ENCODE peak calls at places on chromosomes 3 and 15, in nine cellular contexts. Z, A, H, U, G, E, K, J and Y are unnamed samples.

GRCh38 chr15:46861796-46862195 is 855.5 kb upstream of the SEMA6D start:
- DNase-seq in Z (no peak), A (no peak), H (no peak), U (no peak), G (no peak), E (no peak), K (no peak), J (no peak), Y (no peak)

GRCh38 chr3:129688310-129688895 is 81.9 kb upstream of the PLXND1 start:
- DNase-seq in Z (peak; percentile 88), A (no peak), H (no peak), U (peak; percentile 96), G (peak; percentile 87), E (peak; percentile 38), K (no peak), J (no peak), Y (peak; percentile 88)

GRCh38 chr3:194705227-194705626 is 19.5 kb downstream of the FAM43A start:
- DNase-seq in Z (no peak), A (no peak), H (no peak), U (no peak), G (no peak), E (no peak), K (no peak), J (no peak), Y (no peak)

GRCh38 chr15:28935316-28935715 is 49.5 kb downstream of the APBA2 start:
- DNase-seq in Z (peak; percentile 85), A (peak; percentile 48), H (no peak), U (no peak), G (peak; percentile 6), E (no peak), K (no peak), J (no peak), Y (no peak)

GRCh38 chr3:156750874-156751245 is 75.3 kb upstream of the LEKR1 start:
- DNase-seq in Z (peak; percentile 50), A (no peak), H (no peak), U (peak; percentile 27), G (peak; percentile 89), E (no peak), K (no peak), J (no peak), Y (no peak)

GRCh38 chr3:48636149-48636548 is 888 bp upstream of the SLC26A6 start:
- DNase-seq in Z (peak; percentile 29), A (no peak), H (no peak), U (no peak), G (peak; percentile 14), E (no peak), K (no peak), J (no peak), Y (no peak)

GRCh38 chr3:142818651-142819050 is 70.2 kb downstream of the PCOLCE2 start:
- DNase-seq in Z (no peak), A (no peak), H (no peak), U (no peak), G (no peak), E (no peak), K (no peak), J (no peak), Y (no peak)

GRCh38 chr15:32903591-32903990 is 185.8 kb downstream of the GREM1 start:
- DNase-seq in Z (no peak), A (no peak), H (no peak), U (no peak), G (no peak), E (no peak), K (no peak), J (no peak), Y (no peak)

GRCh38 chr15:85167568-85167967 is 185.9 kb downstream of the PDE8A start:
- DNase-seq in Z (no peak), A (no peak), H (no peak), U (no peak), G (no peak), E (no peak), K (no peak), J (no peak), Y (no peak)

GRCh38 chr3:45606991-45607712 is 12.6 kb downstream of the LIMD1 start:
- DNase-seq in Z (no peak), A (no peak), H (peak; percentile 61), U (no peak), G (peak; percentile 54), E (no peak), K (no peak), J (no peak), Y (no peak)

GRCh38 chr15:31440754-31441298 is 114.2 kb downstream of the KLF13 start:
- DNase-seq in Z (peak; percentile 34), A (no peak), H (no peak), U (peak; percentile 51), G (peak; percentile 83), E (peak; percentile 85), K (no peak), J (no peak), Y (peak; percentile 49)

GRCh38 chr3:136343873-136344281 is 93.7 kb downstream of the PCCB start:
- DNase-seq in Z (no peak), A (no peak), H (peak; percentile 83), U (no peak), G (peak; percentile 97), E (peak; percentile 69), K (no peak), J (no peak), Y (peak; percentile 90)

GRCh38 chr3:152192936-152193672 is 75.6 kb upstream of the MBNL1 start:
- DNase-seq in Z (no peak), A (no peak), H (no peak), U (no peak), G (no peak), E (no peak), K (no peak), J (no peak), Y (peak; percentile 6)

GRCh38 chr3:149010966-149011365 is 19.6 kb downstream of the GYG1 start:
- DNase-seq in Z (no peak), A (no peak), H (no peak), U (no peak), G (no peak), E (no peak), K (no peak), J (no peak), Y (no peak)

GRCh38 chr3:175748087-175748732 is 889.1 kb downstream of the NAALADL2 start:
- DNase-seq in Z (no peak), A (no peak), H (peak; percentile 91), U (no peak), G (peak; percentile 4), E (no peak), K (no peak), J (no peak), Y (no peak)

GRCh38 chr3:82586414-82586813 is 825.0 kb upstream of the GBE1 start:
- DNase-seq in Z (no peak), A (no peak), H (no peak), U (no peak), G (no peak), E (no peak), K (no peak), J (no peak), Y (no peak)

GRCh38 chr3:161069441-161070251 is 35.5 kb downstream of the B3GALNT1 start:
- DNase-seq in Z (no peak), A (peak; percentile 87), H (peak; percentile 97), U (no peak), G (peak; percentile 82), E (no peak), K (peak; percentile 25), J (no peak), Y (no peak)

GRCh38 chr3:15536856-15537255 is 15.3 kb upstream of the COLQ start:
- DNase-seq in Z (no peak), A (no peak), H (no peak), U (no peak), G (no peak), E (no peak), K (no peak), J (no peak), Y (no peak)

GRCh38 chr3:42605550-42606173 is 5.2 kb downstream of the NKTR start:
- DNase-seq in Z (no peak), A (no peak), H (no peak), U (peak; percentile 6), G (peak; percentile 41), E (no peak), K (no peak), J (no peak), Y (no peak)

GRCh38 chr15:75666823-75667501 is 19.2 kb downstream of the SNX33 start:
- DNase-seq in Z (no peak), A (no peak), H (peak; percentile 90), U (no peak), G (peak; percentile 100), E (no peak), K (no peak), J (peak; percentile 91), Y (peak; percentile 51)

GRCh38 chr3:127000128-127000527 is 17.2 kb downstream of the PLXNA1 start:
- DNase-seq in Z (no peak), A (no peak), H (no peak), U (no peak), G (no peak), E (no peak), K (no peak), J (no peak), Y (no peak)

GRCh38 chr15:23687143-23687470 is at the start of gene NDN:
- DNase-seq in Z (peak; percentile 73), A (no peak), H (no peak), U (peak; percentile 86), G (peak; percentile 72), E (peak; percentile 43), K (no peak), J (no peak), Y (peak; percentile 82)

GRCh38 chr15:66603301-66604179 is 37.7 kb upstream of the LCTL start:
- DNase-seq in Z (peak; percentile 89), A (peak; percentile 83), H (peak; percentile 63), U (peak; percentile 91), G (peak; percentile 79), E (peak; percentile 86), K (peak; percentile 63), J (peak; percentile 43), Y (peak; percentile 87)

GRCh38 chr15:80445300-80446041 is 41.3 kb downstream of the ARNT2 start:
- DNase-seq in Z (no peak), A (no peak), H (no peak), U (no peak), G (no peak), E (no peak), K (no peak), J (no peak), Y (no peak)
- H3K4me3 ChIP-seq in Z (no peak overlapping the region), A (no peak overlapping the region), H (no peak overlapping the region), U (no peak overlapping the region), G (no peak overlapping the region), E (no peak overlapping the region), K (no peak overlapping the region), J (no peak overlapping the region), Y (no peak overlapping the region)

GRCh38 chr3:128266453-128266852 is 113.2 kb downstream of the EEFSEC start:
- DNase-seq in Z (no peak), A (no peak), H (no peak), U (no peak), G (no peak), E (no peak), K (no peak), J (no peak), Y (no peak)
- TF ChIP-seq EZH2phosphoT487 in Z (no peak), A (no peak), H (no peak), U (no peak), G (no peak), E (no peak), K (no peak), J (no peak), Y (no peak)

GRCh38 chr3:4825572-4826236 is 153.5 kb upstream of the BHLHE40 start:
- DNase-seq in Z (no peak), A (no peak), H (no peak), U (no peak), G (no peak), E (no peak), K (no peak), J (no peak), Y (no peak)
- H3K4me3 ChIP-seq in Z (no peak overlapping the region), A (no peak overlapping the region), H (no peak overlapping the region), U (no peak overlapping the region), G (no peak overlapping the region), E (no peak overlapping the region), K (no peak overlapping the region), J (no peak overlapping the region), Y (no peak overlapping the region)

GRCh38 chr3:173750095-173750494 is 352.6 kb downstream of the NLGN1 start:
- DNase-seq in Z (no peak), A (no peak), H (no peak), U (no peak), G (peak; percentile 75), E (no peak), K (no peak), J (no peak), Y (no peak)
- TF ChIP-seq EZH2phosphoT487 in Z (no peak), A (no peak), H (no peak), U (no peak), G (no peak), E (no peak), K (no peak), J (no peak), Y (no peak)